ENCODE peak calls at places on chromosomes 13 and 19, in seven cellular contexts. Y is DND-41, W is H1, H is neuronal stem cell, I is heart right ventricle, A is left ventricle myocardium inferior, G is thoracic aorta. T is an unnamed sample. For H3K4me1, the result is how much of the 10 kb centered on the place peaks cover.

GRCh38 chr19:1700733-1701663 is 48.6 kb upstream of the TCF3 start:
- DNase-seq in H (no peak), W (no peak), A (no peak), G (no peak), Y (no peak), I (no peak), T (no peak)

GRCh38 chr13:25561842-25562241 is 190.1 kb downstream of the ATP8A2 start:
- DNase-seq in I (no peak), G (no peak), Y (no peak), W (no peak), H (no peak), A (no peak), T (no peak)

GRCh38 chr13:105732946-105733529 is 802.4 kb downstream of the EFNB2 start:
- DNase-seq in I (no peak), Y (no peak), H (no peak), W (no peak), G (no peak), A (no peak), T (no peak)

GRCh38 chr13:94711561-94712286 is 621 bp downstream of the SOX21 start:
- DNase-seq in W (no peak), I (no peak), G (no peak), A (no peak), Y (no peak), H (no peak), T (peak)

GRCh38 chr19:35995655-35995993 is 636 bp downstream of the SDHAF1 start:
- DNase-seq in W (no peak), G (no peak), I (peak), Y (peak), H (no peak), A (peak), T (peak)

GRCh38 chr13:94435604-94436226 is 43.8 kb downstream of the DCT start:
- DNase-seq in I (no peak), W (no peak), A (no peak), H (peak), Y (no peak), G (no peak), T (no peak)

GRCh38 chr19:18418725-18419194 is 438 bp upstream of the SSBP4 start:
- DNase-seq in W (no peak), Y (no peak), G (no peak), A (no peak), H (no peak), I (no peak), T (peak)

GRCh38 chr19:50357178-50358100 is 8.0 kb downstream of the NAPSA start:
- DNase-seq in I (peak), A (peak), W (peak), G (peak), H (peak), Y (peak), T (peak)

GRCh38 chr19:17803264-17803896 is 8.4 kb downstream of the B3GNT3 start:
- DNase-seq in G (no peak), Y (peak), I (peak), H (no peak), W (no peak), A (no peak), T (peak)

GRCh38 chr13:30340367-30341184 is 33.2 kb upstream of the KATNAL1 start:
- DNase-seq in H (no peak), I (peak), A (peak), Y (no peak), G (peak), W (no peak), T (peak)

GRCh38 chr13:93561553-93561952 is 334.9 kb downstream of the GPC6 start:
- DNase-seq in A (no peak), I (no peak), W (peak), G (no peak), Y (no peak), H (no peak), T (no peak)

GRCh38 chr13:49113526-49114286 is 106.4 kb upstream of the MLNR start:
- DNase-seq in Y (no peak), I (no peak), G (no peak), H (no peak), W (no peak), A (no peak), T (no peak)

GRCh38 chr13:76856141-76856571 is 30.0 kb downstream of the KCTD12 start:
- DNase-seq in G (no peak), Y (no peak), A (no peak), W (no peak), H (no peak), I (no peak), T (no peak)

GRCh38 chr19:35946203-35946602 is 10.0 kb downstream of the LRFN3 start:
- DNase-seq in Y (no peak), W (no peak), G (no peak), H (no peak), I (no peak), A (no peak), T (no peak)

GRCh38 chr19:16628984-16629691 is 1.1 kb upstream of the MED26 start:
- DNase-seq in A (peak), W (no peak), H (no peak), Y (peak), G (no peak), I (no peak), T (peak)

GRCh38 chr19:9070066-9070465 is 16.8 kb upstream of the OR1M1 start:
- DNase-seq in Y (no peak), W (no peak), H (peak), I (no peak), G (no peak), A (no peak), T (no peak)

GRCh38 chr19:10655457-10656312 is 1.5 kb downstream of the ILF3 start:
- DNase-seq in Y (peak), W (no peak), I (no peak), H (no peak), G (no peak), A (no peak), T (no peak)

GRCh38 chr19:31517466-31518180 is 168.4 kb upstream of the TSHZ3 start:
- DNase-seq in G (no peak), H (no peak), I (no peak), Y (no peak), A (no peak), W (no peak), T (no peak)

GRCh38 chr13:109781384-109782065 is 4.9 kb downstream of the IRS2 start:
- DNase-seq in A (no peak), Y (no peak), G (no peak), I (no peak), W (no peak), H (no peak), T (peak)

GRCh38 chr13:49042476-49042875 is 66.8 kb downstream of the FNDC3A start:
- DNase-seq in I (no peak), G (no peak), H (no peak), W (no peak), Y (no peak), A (no peak), T (no peak)

GRCh38 chr13:64052526-64052925 is 2636.9 kb upstream of the PCDH20 start:
- DNase-seq in H (no peak), G (no peak), I (no peak), A (no peak), W (no peak), Y (no peak), T (no peak)

GRCh38 chr13:90171649-90172048 is 1175.8 kb upstream of the MIR17HG start:
- DNase-seq in H (no peak), W (no peak), Y (no peak), A (no peak), G (no peak), I (no peak), T (no peak)

GRCh38 chr13:51297556-51297955 is 41.9 kb upstream of the SERPINE3 start:
- DNase-seq in A (no peak), H (no peak), I (no peak), W (no peak), Y (no peak), G (no peak), T (no peak)

GRCh38 chr13:22839554-22840286 is 341.1 kb upstream of the SGCG start:
- DNase-seq in I (no peak), A (no peak), G (no peak), Y (no peak), H (no peak), W (no peak), T (no peak)

GRCh38 chr13:28557725-28558124 is 62.8 kb upstream of the FLT1 start:
- DNase-seq in A (no peak), W (no peak), Y (no peak), H (no peak), I (no peak), G (no peak), T (no peak)

GRCh38 chr13:49622174-49622946 is 5.9 kb upstream of the ARL11 start:
- DNase-seq in I (no peak), Y (no peak), W (no peak), G (no peak), H (no peak), A (peak), T (no peak)

GRCh38 chr19:29610574-29611271 is 4.6 kb downstream of the POP4 start:
- DNase-seq in H (peak), G (peak), W (peak), Y (peak), A (peak), I (peak), T (peak)

GRCh38 chr19:7865262-7865911 is 8.8 kb downstream of the PRR36 start:
- DNase-seq in G (no peak), W (no peak), A (no peak), I (no peak), Y (no peak), H (no peak), T (no peak)

GRCh38 chr19:4264812-4265211 is 14.3 kb upstream of the SHD start:
- DNase-seq in A (no peak), H (no peak), I (no peak), W (no peak), G (no peak), Y (no peak), T (no peak)

GRCh38 chr13:27536361-27537101 is 83.8 kb downstream of the LNX2 start:
- DNase-seq in Y (no peak), W (no peak), A (no peak), G (no peak), I (no peak), H (no peak), T (no peak)

GRCh38 chr13:77460195-77460594 is 75.3 kb upstream of the SCEL start:
- DNase-seq in I (no peak), G (no peak), Y (no peak), H (no peak), W (no peak), A (peak), T (peak)

GRCh38 chr19:17404621-17405249 is 695 bp downstream of the BST2 start:
- DNase-seq in I (no peak), H (no peak), W (no peak), Y (no peak), G (no peak), A (no peak), T (no peak)

GRCh38 chr19:11881151-11881800 is 6.3 kb upstream of the ZNF69 start:
- DNase-seq in Y (peak), H (peak), G (no peak), I (peak), W (peak), A (peak), T (peak)

GRCh38 chr13:80753951-80754350 is 413.0 kb upstream of the SPRY2 start:
- DNase-seq in G (no peak), I (no peak), H (no peak), A (no peak), Y (no peak), W (no peak), T (no peak)

GRCh38 chr13:110913322-110913721 is 1.5 kb downstream of the ANKRD10 start:
- DNase-seq in W (no peak), Y (peak), H (no peak), I (no peak), G (no peak), A (no peak), T (no peak)

GRCh38 chr13:73598021-73598712 is 536.0 kb downstream of the KLF12 start:
- DNase-seq in W (no peak), Y (no peak), H (no peak), G (no peak), A (no peak), I (no peak), T (no peak)

GRCh38 chr19:55362990-55363716 is at the start of gene GARIN5B:
- DNase-seq in H (no peak), I (no peak), G (no peak), Y (no peak), A (no peak), W (no peak), T (no peak)

GRCh38 chr19:42468273-42468796 is 25.6 kb upstream of the CXCL17 start:
- DNase-seq in Y (no peak), H (no peak), I (no peak), W (no peak), A (no peak), G (no peak), T (no peak)

GRCh38 chr19:20167020-20167644 is at the start of gene ZNF486:
- DNase-seq in H (peak), A (peak), G (peak), I (peak), Y (peak), W (peak), T (peak)

GRCh38 chr19:20164456-20164855 is 2.6 kb upstream of the ZNF486 start:
- DNase-seq in A (no peak), I (no peak), G (no peak), H (no peak), W (no peak), Y (no peak), T (no peak)

GRCh38 chr19:20165971-20166592 is 932 bp upstream of the ZNF486 start:
- DNase-seq in A (no peak), W (no peak), Y (no peak), I (no peak), G (no peak), H (no peak), T (no peak)

GRCh38 chr19:20162821-20163220 is 4.2 kb upstream of the ZNF486 start:
- DNase-seq in G (no peak), Y (peak), A (no peak), I (no peak), W (no peak), H (no peak), T (no peak)
- H3K4me1 ChIP-seq in G (under half), Y (under half), A (under half), I (under half), W (under half), H (under half), T (under half)

GRCh38 chr19:54186351-54186750 is 3.0 kb downstream of the MBOAT7 start:
- DNase-seq in W (no peak), G (no peak), I (no peak), A (no peak), Y (no peak), H (no peak), T (no peak)
- H3K4me1 ChIP-seq in W (under half), G (under half), I (under half), A (under half), Y (under half), H (under half), T (under half)

GRCh38 chr19:40799558-40800338 is 757 bp downstream of the EGLN2 start:
- DNase-seq in A (peak), W (no peak), Y (no peak), G (no peak), I (peak), H (no peak), T (no peak)

GRCh38 chr19:40800339-40800996 is 1.5 kb downstream of the EGLN2 start:
- DNase-seq in G (no peak), I (no peak), H (no peak), A (no peak), Y (no peak), W (no peak), T (no peak)

GRCh38 chr19:40801449-40802299 is 2.7 kb downstream of the EGLN2 start:
- DNase-seq in H (no peak), G (no peak), Y (no peak), I (no peak), W (no peak), A (no peak), T (no peak)

GRCh38 chr19:40802300-40803169 is 3.5 kb downstream of the EGLN2 start:
- DNase-seq in A (peak), H (no peak), G (no peak), W (no peak), Y (no peak), I (peak), T (peak)

DNA sequence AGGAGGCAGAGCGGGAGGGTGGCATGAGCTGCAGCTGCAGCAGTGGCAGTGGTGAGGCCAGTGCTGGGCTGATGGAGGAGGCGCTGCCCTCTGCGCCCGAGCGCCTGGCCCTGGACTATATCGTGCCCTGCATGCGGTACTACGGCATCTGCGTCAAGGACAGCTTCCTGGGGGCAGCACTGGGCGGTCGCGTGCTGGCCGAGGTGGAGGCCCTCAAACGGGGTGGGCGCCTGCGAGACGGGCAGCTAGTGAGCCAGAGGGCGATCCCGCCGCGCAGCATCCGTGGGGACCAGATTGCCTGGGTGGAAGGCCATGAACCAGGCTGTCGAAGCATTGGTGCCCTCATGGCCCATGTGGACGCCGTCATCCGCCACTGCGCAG is 2.0 kb downstream of the EGLN2 start:
- DNase-seq in Y (no peak), W (no peak), I (no peak), G (no peak), H (no peak), A (no peak), T (no peak)
- H3K4me1 ChIP-seq in Y (half or more), W (under half), I (under half), G (half or more), H (under half), A (half or more), T (half or more)

DNA sequence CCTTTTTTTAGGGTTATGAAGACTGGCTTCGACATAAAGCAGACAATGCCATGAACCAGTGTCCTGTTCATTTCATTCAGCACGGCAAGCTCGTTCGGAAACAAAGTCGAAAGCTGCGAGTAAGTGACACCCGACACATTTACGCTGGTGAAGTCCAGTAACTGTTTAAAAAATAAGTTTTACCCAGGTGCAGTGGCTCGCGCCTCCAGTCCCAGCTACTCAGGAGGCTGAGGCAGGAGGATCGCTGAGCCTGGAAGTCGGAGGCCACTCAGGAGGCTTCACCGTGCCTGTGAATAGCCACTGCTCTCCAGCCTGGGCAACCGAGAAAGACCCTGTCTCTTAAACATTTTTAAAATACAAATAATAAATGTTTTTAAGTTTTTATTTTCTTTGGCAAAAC is 120.8 kb downstream of the ATP11A start:
- DNase-seq in W (no peak), I (no peak), A (no peak), G (no peak), H (no peak), Y (no peak), T (peak)
- H3K4me1 ChIP-seq in W (under half), I (under half), A (under half), G (under half), H (under half), Y (under half), T (under half)

GRCh38 chr19:54160182-54160811 is 776 bp upstream of the LENG1 start:
- DNase-seq in A (no peak), H (no peak), I (no peak), G (no peak), W (no peak), Y (peak), T (no peak)

GRCh38 chr19:54156953-54157352 is 2.6 kb downstream of the LENG1 start:
- DNase-seq in H (no peak), G (no peak), I (no peak), A (no peak), Y (no peak), W (no peak), T (no peak)

GRCh38 chr19:54158812-54159351 is 639 bp downstream of the LENG1 start:
- DNase-seq in Y (no peak), G (no peak), W (no peak), H (no peak), A (no peak), I (no peak), T (no peak)

GRCh38 chr19:54160948-54161347 is 1.4 kb upstream of the LENG1 start:
- DNase-seq in Y (no peak), G (no peak), H (no peak), W (no peak), A (no peak), I (no peak), T (no peak)

DNA sequence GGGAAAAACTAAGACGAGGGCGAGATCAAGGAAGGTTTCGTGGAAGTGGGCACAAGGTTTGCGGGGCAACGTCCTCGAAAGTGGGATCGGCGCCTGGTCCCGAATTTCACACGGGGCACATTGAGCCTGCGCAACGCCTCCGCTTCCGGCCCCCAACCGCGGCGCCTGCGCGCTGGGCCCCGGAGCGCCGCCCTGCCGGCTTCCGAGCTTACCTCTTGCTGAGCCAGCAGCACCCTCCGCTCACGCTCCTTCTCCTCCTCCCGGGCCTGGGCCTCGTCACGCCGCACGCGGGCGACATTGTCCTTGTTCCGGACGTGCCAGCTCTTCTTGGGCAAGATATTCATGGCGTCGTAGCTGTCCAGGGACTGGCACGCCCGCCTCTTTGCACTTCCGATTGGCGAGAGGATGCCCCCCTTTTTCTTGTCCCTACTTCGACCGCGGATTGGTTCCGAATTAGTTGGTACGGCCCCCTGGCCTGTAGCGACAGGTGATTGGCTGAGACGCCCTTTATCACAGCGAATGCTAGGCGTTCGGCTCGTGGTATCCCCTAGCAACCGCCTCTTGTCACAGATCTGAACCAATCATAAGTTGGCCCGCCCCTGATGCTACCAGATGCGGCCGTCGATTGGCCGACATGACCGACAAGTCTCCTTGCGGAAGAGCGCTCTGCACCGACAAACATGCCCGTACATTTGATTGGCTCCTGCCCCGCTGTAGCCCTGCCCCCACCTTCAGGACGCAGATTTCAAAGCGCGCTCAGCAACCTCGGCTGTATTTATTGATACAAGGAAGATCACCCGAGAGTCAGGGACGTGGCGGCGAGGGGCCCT is at the start of gene LENG1:
- DNase-seq in A (peak), I (peak), G (peak), W (peak), H (peak), Y (peak), T (peak)
- H3K4me1 ChIP-seq in A (under half), I (under half), G (under half), W (under half), H (under half), Y (half or more), T (under half)